ENCODE peak calls at places on chromosomes 2 and 18, in six cellular contexts. U is GM23338, H is HCT116, S is MM.1S, G is PC-9, R is hepatocyte. Z is an unnamed sample. For H3K9me2, the result is how much of the 10 kb centered on the place peaks cover.

GRCh38 chr18:42977982-42978595 is 137.4 kb downstream of the RIT2 start:
- DNase-seq in H (no peak), G (no peak), S (no peak), R (no peak), U (no peak), Z (no peak)

GRCh38 chr2:137729305-137729704 is 235.0 kb upstream of the HNMT start:
- DNase-seq in G (no peak), R (no peak), H (no peak), U (no peak), S (no peak), Z (no peak)

GRCh38 chr2:170717599-170717963 is 2.4 kb downstream of the SP5 start:
- DNase-seq in G (no peak), H (no peak), R (no peak), U (no peak), S (no peak), Z (no peak)

GRCh38 chr2:3124921-3125760 is 252.5 kb downstream of the EIPR1 start:
- DNase-seq in S (no peak), G (no peak), H (no peak), R (no peak), U (no peak), Z (no peak)

GRCh38 chr18:30177056-30177455 is 865.5 kb downstream of the DSC3 start:
- DNase-seq in U (no peak), R (no peak), H (no peak), S (no peak), G (no peak), Z (peak)

GRCh38 chr2:240557808-240558207 is at the start of gene ANKMY1:
- DNase-seq in U (peak), R (peak), S (no peak), H (no peak), G (no peak), Z (peak)

GRCh38 chr18:67428805-67429204 is 87.7 kb downstream of the DSEL start:
- DNase-seq in S (no peak), G (no peak), U (no peak), H (no peak), R (peak), Z (peak)

GRCh38 chr2:31190188-31190587 is 27.1 kb downstream of the CAPN14 start:
- DNase-seq in S (no peak), G (no peak), R (no peak), U (no peak), H (no peak), Z (no peak)

GRCh38 chr18:67310826-67311225 is 205.7 kb downstream of the DSEL start:
- DNase-seq in S (no peak), G (peak), U (no peak), R (no peak), H (no peak), Z (peak)

GRCh38 chr2:240397542-240397916 is 37.9 kb upstream of the GPC1 start:
- DNase-seq in H (no peak), U (no peak), R (no peak), G (no peak), S (no peak), Z (no peak)

GRCh38 chr2:160484859-160485520 is 8.6 kb downstream of the RBMS1 start:
- DNase-seq in G (no peak), S (no peak), H (no peak), R (no peak), U (peak), Z (no peak)

GRCh38 chr18:48940854-48941531 is 9.8 kb downstream of the SMAD7 start:
- DNase-seq in H (no peak), R (no peak), G (no peak), S (peak), U (no peak), Z (no peak)

GRCh38 chr18:9961031-9961430 is 47.2 kb downstream of the VAPA start:
- DNase-seq in S (no peak), H (no peak), U (no peak), R (no peak), G (no peak), Z (peak)

GRCh38 chr2:68103026-68103425 is 40.2 kb upstream of the C1D start:
- DNase-seq in R (no peak), U (no peak), G (no peak), H (no peak), S (no peak), Z (peak)

GRCh38 chr18:75248426-75249191 is 38.0 kb downstream of the TSHZ1 start:
- DNase-seq in R (no peak), G (no peak), H (no peak), U (no peak), S (no peak), Z (peak)

GRCh38 chr2:178066890-178067669 is 5.5 kb downstream of the PDE11A start:
- DNase-seq in G (no peak), H (no peak), U (no peak), R (no peak), S (no peak), Z (no peak)

GRCh38 chr2:25168256-25169072 is at the start of gene POMC:
- DNase-seq in S (no peak), G (no peak), R (peak), H (no peak), U (peak), Z (peak)

GRCh38 chr18:49839012-49839411 is 25.7 kb upstream of the ACAA2 start:
- DNase-seq in H (peak), U (no peak), G (peak), S (no peak), R (no peak), Z (peak)

GRCh38 chr18:6482198-6482977 is 67.7 kb upstream of the L3MBTL4 start:
- DNase-seq in G (no peak), R (peak), S (peak), U (peak), H (no peak), Z (peak)

GRCh38 chr18:3821524-3821923 is 371.6 kb downstream of the TGIF1 start:
- DNase-seq in R (no peak), U (peak), G (no peak), H (no peak), S (no peak), Z (no peak)

GRCh38 chr2:232522014-232522854 is 2.0 kb downstream of the PRSS56 start:
- DNase-seq in R (peak), G (no peak), S (peak), H (no peak), U (peak), Z (peak)
- H3K4me3 ChIP-seq in R (no peak), G (no peak), S (peak), H (no peak), U (peak), Z (no peak)

GRCh38 chr2:58046585-58047372 is at the start of gene VRK2:
- DNase-seq in R (peak), G (peak), S (peak), H (peak), U (peak), Z (peak)
- TF ChIP-seq EZH2 in R (no peak), G (no peak), S (no peak), H (no peak), U (no peak), Z (no peak)

GRCh38 chr2:46519265-46519664 is 39.9 kb downstream of the TMEM247 start:
- DNase-seq in S (no peak), U (no peak), R (no peak), G (no peak), H (no peak), Z (no peak)
- H3K9me2 ChIP-seq in S (under half), U (under half), R (under half), G (under half), H (under half), Z (under half)

GRCh38 chr2:15298769-15299168 is 262.4 kb downstream of the NBAS start:
- DNase-seq in S (no peak), H (no peak), U (no peak), R (no peak), G (no peak), Z (peak)
- H3K4me3 ChIP-seq in S (no peak), H (no peak), U (no peak), R (no peak), G (no peak), Z (no peak)

DNA sequence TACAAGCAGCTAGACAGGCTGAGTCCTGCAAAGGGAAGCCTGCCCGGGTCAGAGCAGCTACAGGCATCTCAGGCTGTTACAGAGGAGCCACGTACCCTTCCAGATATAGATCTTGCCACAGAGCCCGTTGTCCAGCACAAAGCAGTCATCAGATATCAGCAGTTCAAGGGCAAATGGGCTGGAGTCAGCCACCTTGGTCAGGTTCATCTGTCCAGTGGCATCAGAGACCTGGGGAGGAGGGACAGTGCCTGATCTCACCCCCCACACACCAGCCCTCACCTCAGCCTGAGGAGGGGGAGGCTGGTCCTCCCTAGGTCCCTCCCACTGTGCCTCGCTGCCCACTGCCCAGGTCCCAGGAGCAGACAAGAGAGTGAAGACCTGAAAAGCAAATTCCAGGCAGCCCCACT is 12.2 kb downstream of the CAPG start:
- DNase-seq in R (no peak), G (no peak), U (no peak), H (no peak), S (no peak), Z (no peak)
- TF ChIP-seq EZH2 in R (no peak), G (no peak), U (no peak), H (no peak), S (no peak), Z (no peak)

DNA sequence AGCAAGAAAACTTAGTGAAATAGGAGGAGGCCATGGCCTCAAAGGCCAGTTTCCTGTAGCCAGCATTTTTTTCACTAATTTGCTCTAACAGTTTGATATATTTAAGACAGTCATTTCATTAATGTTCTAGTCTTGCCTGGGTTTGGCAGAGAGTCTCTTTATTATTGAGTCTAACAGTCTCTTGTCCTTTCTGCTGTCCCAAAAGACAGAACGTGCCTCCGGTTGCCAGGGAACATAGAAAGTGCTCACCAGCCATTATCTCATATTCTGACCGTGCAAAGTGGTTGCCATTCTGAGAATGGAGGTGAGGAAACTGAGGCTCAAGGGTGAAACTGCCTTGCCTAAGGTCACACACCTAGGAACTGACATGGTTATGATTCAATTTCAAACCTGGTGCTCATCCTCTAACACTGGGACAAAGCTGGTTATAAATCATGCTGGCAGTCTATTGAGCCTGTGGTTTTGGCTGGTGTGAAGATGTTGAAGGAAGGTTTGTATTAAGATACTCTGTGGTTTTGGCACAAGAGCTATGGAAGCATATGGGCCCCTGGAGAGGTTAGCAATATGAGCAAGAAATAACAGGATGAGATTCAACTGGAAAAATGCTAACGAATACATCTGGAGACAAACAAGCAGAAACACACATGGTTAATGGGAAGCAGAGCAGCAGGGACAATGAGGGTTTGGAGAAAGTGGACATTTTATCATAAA is 903.3 kb upstream of the KLHL29 start:
- DNase-seq in U (no peak), H (no peak), S (no peak), R (no peak), G (no peak), Z (no peak)
- H3K9me2 ChIP-seq in U (under half), H (under half), S (under half), R (under half), G (under half), Z (under half)

GRCh38 chr2:136117391-136117841 is 533 bp downstream of the CXCR4 start:
- DNase-seq in G (no peak), U (peak), S (peak), H (no peak), R (peak), Z (peak)

GRCh38 chr2:136119717-136120675 is 2.0 kb upstream of the CXCR4 start:
- DNase-seq in U (no peak), S (no peak), G (no peak), R (no peak), H (no peak), Z (no peak)

GRCh38 chr2:136117909-136118818 is at the start of gene CXCR4:
- DNase-seq in R (peak), S (peak), U (peak), H (peak), G (no peak), Z (peak)

GRCh38 chr2:136116813-136117390 is 1.0 kb downstream of the CXCR4 start:
- DNase-seq in U (peak), G (no peak), R (peak), H (no peak), S (peak), Z (no peak)

DNA sequence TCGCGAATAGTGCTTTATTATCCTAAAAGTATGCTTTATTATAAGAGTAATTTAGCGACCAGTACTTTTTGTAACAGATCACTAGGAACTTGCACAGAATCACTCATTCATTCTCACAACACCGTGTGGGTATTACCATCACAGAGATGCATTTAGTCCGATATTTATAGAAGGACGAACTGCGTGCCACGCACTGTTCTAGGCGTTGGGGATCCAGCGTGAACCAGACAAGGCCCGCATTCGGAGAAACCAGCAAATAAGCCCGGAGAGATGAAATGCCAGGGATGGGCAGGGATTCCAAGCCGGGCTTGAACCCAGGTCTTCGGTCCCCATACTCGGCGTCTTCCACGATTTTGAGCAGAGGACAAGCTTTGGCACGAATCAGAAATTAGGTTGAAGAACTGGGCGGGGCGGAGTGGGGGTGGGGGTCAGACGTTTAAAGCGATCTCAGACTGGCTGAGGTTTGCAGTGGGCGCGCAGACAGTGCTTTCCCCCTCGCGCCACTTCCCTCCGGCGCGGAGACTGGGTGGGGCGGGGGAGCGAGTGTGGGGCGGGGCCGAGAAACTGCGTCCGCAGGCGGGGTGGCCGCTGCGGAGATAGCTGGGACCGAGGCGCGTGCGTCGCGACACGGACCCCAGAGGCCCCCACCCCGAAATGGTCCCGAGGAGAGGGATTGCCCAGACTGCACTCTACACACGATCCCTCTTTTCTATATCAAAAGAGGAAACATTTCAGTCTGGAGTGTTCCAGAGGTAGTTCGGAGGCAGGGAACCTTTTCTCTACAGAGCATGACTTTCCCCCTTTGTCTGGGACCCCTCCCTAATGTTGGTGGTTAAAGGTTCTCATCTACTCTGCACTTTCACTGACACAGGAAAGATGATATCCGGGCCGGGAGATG is 1.1 kb upstream of the CXCR4 start:
- DNase-seq in G (no peak), H (no peak), U (peak), S (peak), R (peak), Z (no peak)
- H3K4me3 ChIP-seq in G (no peak), H (no peak), U (peak), S (peak), R (peak), Z (no peak)

GRCh38 chr18:23137093-23137640 is 1.9 kb downstream of the CABLES1 start:
- DNase-seq in H (no peak), U (peak), S (peak), R (no peak), G (peak), Z (no peak)

GRCh38 chr18:23135679-23136325 is 517 bp downstream of the CABLES1 start:
- DNase-seq in R (peak), G (no peak), H (no peak), U (peak), S (peak), Z (peak)

GRCh38 chr18:23136326-23137092 is 1.2 kb downstream of the CABLES1 start:
- DNase-seq in S (peak), U (peak), R (peak), H (no peak), G (no peak), Z (peak)

GRCh38 chr18:23133860-23134779 is 1.2 kb upstream of the CABLES1 start:
- DNase-seq in R (peak), U (peak), G (peak), S (peak), H (peak), Z (no peak)

GRCh38 chr18:23134780-23135678 is at the start of gene CABLES1:
- DNase-seq in U (peak), R (peak), S (peak), G (peak), H (no peak), Z (peak)
- TF ChIP-seq EZH2 in U (no peak), R (no peak), S (no peak), G (no peak), H (no peak), Z (no peak)

DNA sequence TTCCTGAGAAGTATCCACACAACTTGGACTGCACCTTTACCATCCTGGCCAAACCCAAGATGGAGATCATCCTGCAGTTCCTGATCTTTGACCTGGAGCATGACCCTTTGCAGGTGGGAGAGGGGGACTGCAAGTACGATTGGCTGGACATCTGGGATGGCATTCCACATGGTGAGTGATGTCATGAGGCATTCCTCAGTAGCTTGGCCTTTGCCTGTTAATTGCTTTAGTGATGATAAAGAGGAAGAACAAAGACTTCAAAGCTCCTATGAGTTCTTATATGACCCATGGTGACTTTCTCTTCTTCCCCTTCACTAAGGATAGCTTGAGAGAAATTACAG is 40.2 kb downstream of the NRP2 start:
- DNase-seq in G (no peak), U (peak), S (no peak), H (no peak), R (no peak), Z (no peak)
- H3K9me2 ChIP-seq in G (under half), U (under half), S (under half), H (under half), R (under half), Z (under half)

Z was measured in GM23248.